ENCODE peak calls at places on chromosomes 11 and 22, in five cellular contexts. One of them, this sample, is unnamed.

GRCh38 chr22:30605449-30606110 is 1.4 kb upstream of the TCN2 start:
- DNase-seq in trophoblast cell: no peak
- DNase-seq in mesenchymal stem cell: peak; percentile 49
- DNase-seq in H9: peak; percentile 60
- DNase-seq in H1: peak; percentile 63
- DNase-seq in this sample: no peak

GRCh38 chr11:36449566-36450390 is 60.3 kb downstream of the TRAF6 start:
- DNase-seq in mesenchymal stem cell: peak; percentile 27
- DNase-seq in trophoblast cell: no peak
- DNase-seq in H9: peak; percentile 5
- DNase-seq in H1: no peak
- DNase-seq in this sample: no peak

GRCh38 chr11:122563761-122564160 is 91.8 kb upstream of the UBASH3B start:
- DNase-seq in H1: no peak
- DNase-seq in H9: no peak
- DNase-seq in mesenchymal stem cell: no peak
- DNase-seq in trophoblast cell: no peak
- DNase-seq in this sample: no peak

GRCh38 chr11:20973959-20974358 is 304.6 kb downstream of the NELL1 start:
- DNase-seq in H1: no peak
- DNase-seq in mesenchymal stem cell: no peak
- DNase-seq in H9: no peak
- DNase-seq in trophoblast cell: no peak
- DNase-seq in this sample: peak; percentile 4

GRCh38 chr22:29041408-29041807 is 20.2 kb downstream of the C22orf31 start:
- DNase-seq in H9: no peak
- DNase-seq in H1: no peak
- DNase-seq in trophoblast cell: no peak
- DNase-seq in mesenchymal stem cell: peak; percentile 72
- DNase-seq in this sample: no peak

GRCh38 chr11:3085052-3085451 is 27.8 kb upstream of the CARS1 start:
- DNase-seq in trophoblast cell: no peak
- DNase-seq in mesenchymal stem cell: no peak
- DNase-seq in H1: no peak
- DNase-seq in H9: no peak
- DNase-seq in this sample: no peak

GRCh38 chr11:94897330-94897768 is 76.0 kb downstream of the CWC15 start:
- DNase-seq in trophoblast cell: peak; percentile 20
- DNase-seq in H9: peak; percentile 56
- DNase-seq in H1: peak; percentile 73
- DNase-seq in mesenchymal stem cell: peak; percentile 66
- DNase-seq in this sample: peak; percentile 37

GRCh38 chr22:37768273-37768672 is 39.5 kb upstream of the GCAT start:
- DNase-seq in H9: no peak
- DNase-seq in mesenchymal stem cell: no peak
- DNase-seq in trophoblast cell: no peak
- DNase-seq in H1: peak; percentile 62
- DNase-seq in this sample: no peak

GRCh38 chr22:30681840-30682239 is 12.8 kb upstream of the OSBP2 start:
- DNase-seq in H1: no peak
- DNase-seq in trophoblast cell: no peak
- DNase-seq in mesenchymal stem cell: no peak
- DNase-seq in H9: no peak
- DNase-seq in this sample: no peak

GRCh38 chr22:31282748-31283468 is 9.4 kb downstream of the PIK3IP1 start:
- DNase-seq in H1: no peak
- DNase-seq in mesenchymal stem cell: no peak
- DNase-seq in H9: no peak
- DNase-seq in trophoblast cell: no peak
- DNase-seq in this sample: no peak

GRCh38 chr11:86068951-86069407 is at the start of gene PICALM:
- DNase-seq in mesenchymal stem cell: peak; percentile 99
- DNase-seq in trophoblast cell: peak; percentile 99
- DNase-seq in H1: peak; percentile 97
- DNase-seq in H9: peak; percentile 98
- DNase-seq in this sample: peak; percentile 97

GRCh38 chr11:86066033-86066432 is 2.9 kb downstream of the PICALM start:
- DNase-seq in trophoblast cell: no peak
- DNase-seq in mesenchymal stem cell: no peak
- DNase-seq in H1: no peak
- DNase-seq in H9: no peak
- DNase-seq in this sample: no peak

GRCh38 chr11:86067230-86068137 is 1.4 kb downstream of the PICALM start:
- DNase-seq in H1: no peak
- DNase-seq in H9: no peak
- DNase-seq in mesenchymal stem cell: peak; percentile 36
- DNase-seq in trophoblast cell: peak; percentile 27
- DNase-seq in this sample: no peak

GRCh38 chr11:86068138-86068861 is 584 bp downstream of the PICALM start:
- DNase-seq in H9: peak; percentile 37
- DNase-seq in trophoblast cell: peak; percentile 25
- DNase-seq in mesenchymal stem cell: peak; percentile 35
- DNase-seq in H1: peak; percentile 68
- DNase-seq in this sample: peak; percentile 23

GRCh38 chr11:86066606-86067229 is 2.2 kb downstream of the PICALM start:
- DNase-seq in H9: no peak
- DNase-seq in trophoblast cell: no peak
- DNase-seq in H1: no peak
- DNase-seq in mesenchymal stem cell: no peak
- DNase-seq in this sample: no peak
- H3K4me1 ChIP-seq in H9: no peaks in the 10 kb centered on the region
- H3K4me1 ChIP-seq in trophoblast cell: peaks cover 6% of the 10 kb centered on the region
- H3K4me1 ChIP-seq in H1: no peaks in the 10 kb centered on the region
- H3K4me1 ChIP-seq in mesenchymal stem cell: peaks cover 4% of the 10 kb centered on the region
- H3K4me1 ChIP-seq in this sample: peaks cover 6% of the 10 kb centered on the region

DNA sequence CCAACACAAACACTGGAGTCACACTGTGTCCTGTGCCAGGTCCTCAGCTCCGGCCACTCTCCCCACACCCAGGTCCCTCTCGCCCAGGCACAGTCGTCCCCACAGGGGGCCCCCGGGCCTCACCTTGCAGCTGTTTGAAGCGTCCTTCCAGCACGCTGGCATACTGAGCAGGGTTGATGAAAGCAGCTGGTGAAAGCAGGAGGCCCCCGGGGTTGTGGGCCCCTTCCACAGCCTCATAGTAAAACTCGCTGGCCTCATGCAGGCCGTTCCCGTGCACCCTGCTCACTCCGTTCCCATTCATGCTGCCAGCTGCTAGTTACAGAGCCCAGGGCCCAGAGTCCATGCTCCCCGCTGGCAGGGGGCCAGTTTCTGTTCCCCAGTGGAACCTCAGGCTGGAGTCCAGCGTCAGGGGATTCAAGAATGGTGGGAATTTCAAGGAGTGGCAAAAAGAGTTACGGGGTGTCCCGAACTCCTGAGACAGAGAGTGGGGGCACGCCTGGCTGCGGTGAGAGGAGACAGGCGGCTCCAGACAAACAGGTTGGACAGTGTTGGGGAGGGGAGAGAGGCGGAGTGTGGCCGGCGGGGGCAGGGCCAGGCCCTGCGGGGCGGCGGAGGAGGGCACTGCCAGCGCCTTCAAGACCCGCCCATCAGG is 10.6 kb downstream of the SPTBN2 start:
- DNase-seq in mesenchymal stem cell: no peak
- DNase-seq in H9: peak; percentile 56
- DNase-seq in H1: peak; percentile 62
- DNase-seq in trophoblast cell: no peak
- DNase-seq in this sample: no peak
- H2BK12ac ChIP-seq in mesenchymal stem cell: no peak overlapping the region
- H2BK12ac ChIP-seq in H9: no peak overlapping the region
- H2BK12ac ChIP-seq in H1: no peak overlapping the region
- H2BK12ac ChIP-seq in trophoblast cell: peak overlapping the region; percentile 75
- H2BK12ac ChIP-seq in this sample: no peak overlapping the region

GRCh38 chr11:64696045-64696444 is 27.0 kb downstream of the NRXN2 start:
- DNase-seq in mesenchymal stem cell: no peak
- DNase-seq in H1: no peak
- DNase-seq in H9: no peak
- DNase-seq in trophoblast cell: no peak
- DNase-seq in this sample: no peak

GRCh38 chr11:64695548-64695947 is 27.4 kb downstream of the NRXN2 start:
- DNase-seq in trophoblast cell: no peak
- DNase-seq in H9: no peak
- DNase-seq in H1: no peak
- DNase-seq in mesenchymal stem cell: no peak
- DNase-seq in this sample: no peak

GRCh38 chr11:64694821-64695365 is 28.1 kb downstream of the NRXN2 start:
- DNase-seq in trophoblast cell: no peak
- DNase-seq in H9: peak; percentile 56
- DNase-seq in mesenchymal stem cell: no peak
- DNase-seq in H1: peak; percentile 74
- DNase-seq in this sample: no peak

GRCh38 chr11:64692764-64693331 is 30.1 kb downstream of the NRXN2 start:
- DNase-seq in H1: no peak
- DNase-seq in H9: no peak
- DNase-seq in trophoblast cell: no peak
- DNase-seq in mesenchymal stem cell: no peak
- DNase-seq in this sample: no peak

DNA sequence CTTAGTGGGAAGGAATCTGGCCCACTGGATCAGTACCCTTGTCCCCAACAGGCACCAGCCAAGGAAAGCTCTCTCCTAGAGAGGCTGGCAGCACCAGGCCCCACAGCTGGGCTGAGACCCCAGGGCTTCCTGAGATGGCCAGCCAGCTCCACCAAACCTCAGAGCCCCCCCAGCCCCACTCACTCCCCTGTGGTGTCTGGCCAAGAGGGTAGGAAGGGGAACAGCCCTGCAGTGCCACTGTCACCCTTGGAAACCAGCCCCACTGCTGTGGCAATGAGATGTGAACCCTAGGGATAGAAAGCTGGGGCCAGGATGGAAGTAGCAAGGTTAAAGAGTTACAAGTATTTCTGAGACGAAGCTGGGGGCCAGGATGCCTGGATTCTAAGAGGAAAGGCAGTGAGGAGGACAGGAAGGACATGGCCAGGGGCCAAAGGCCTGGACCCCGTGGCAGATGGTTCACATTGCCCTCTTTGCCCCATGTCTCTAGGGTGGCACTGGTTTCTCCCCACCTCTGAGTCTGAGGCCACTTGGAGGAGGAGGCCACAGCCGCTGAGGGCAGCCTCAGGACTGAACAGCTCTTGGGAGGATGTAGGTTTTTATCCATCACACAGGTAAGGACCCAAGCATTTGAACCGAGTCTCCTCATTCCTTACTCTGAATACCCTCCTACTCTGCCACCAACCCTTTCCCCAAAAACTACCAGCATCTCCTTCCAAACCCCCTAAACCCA is 28.8 kb downstream of the NRXN2 start:
- DNase-seq in H9: no peak
- DNase-seq in trophoblast cell: no peak
- DNase-seq in H1: no peak
- DNase-seq in mesenchymal stem cell: no peak
- DNase-seq in this sample: no peak
- H3K4me1 ChIP-seq in H9: no peaks in the 10 kb centered on the region
- H3K4me1 ChIP-seq in trophoblast cell: no peaks in the 10 kb centered on the region
- H3K4me1 ChIP-seq in H1: no peaks in the 10 kb centered on the region
- H3K4me1 ChIP-seq in mesenchymal stem cell: peaks cover 6% of the 10 kb centered on the region
- H3K4me1 ChIP-seq in this sample: peaks cover 9% of the 10 kb centered on the region

GRCh38 chr11:133263332-133263731 is 269.0 kb downstream of the OPCML start:
- DNase-seq in mesenchymal stem cell: no peak
- DNase-seq in H9: no peak
- DNase-seq in H1: no peak
- DNase-seq in trophoblast cell: no peak
- DNase-seq in this sample: no peak
- H2BK12ac ChIP-seq in mesenchymal stem cell: no peak overlapping the region
- H2BK12ac ChIP-seq in H9: no peak overlapping the region
- H2BK12ac ChIP-seq in H1: no peak overlapping the region
- H2BK12ac ChIP-seq in trophoblast cell: no peak overlapping the region
- H2BK12ac ChIP-seq in this sample: no peak overlapping the region

DNA sequence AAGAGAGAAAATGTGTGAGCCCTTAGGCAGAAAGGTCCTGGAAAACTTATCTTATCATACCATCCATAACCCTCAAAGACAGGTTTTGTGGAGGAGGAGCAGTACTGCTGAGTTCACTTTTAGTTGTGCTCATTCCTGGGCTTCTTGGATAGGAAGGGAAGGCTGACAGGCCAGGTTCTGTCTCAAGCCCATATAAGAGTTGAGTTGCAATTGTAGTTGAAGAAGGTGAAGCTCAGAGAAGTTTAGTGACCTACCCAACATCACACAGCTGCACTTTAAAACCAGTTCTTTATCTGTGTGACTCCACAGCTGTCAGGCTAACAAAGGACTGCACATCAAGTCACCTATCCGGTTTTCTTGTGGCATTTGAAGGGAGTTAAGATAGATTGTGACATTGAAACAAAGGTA is 13.0 kb downstream of the TEAD1 start:
- DNase-seq in trophoblast cell: peak; percentile 81
- DNase-seq in H9: no peak
- DNase-seq in mesenchymal stem cell: no peak
- DNase-seq in H1: no peak
- DNase-seq in this sample: no peak
- H3K4me1 ChIP-seq in trophoblast cell: peaks cover 39% of the 10 kb centered on the region
- H3K4me1 ChIP-seq in H9: peaks cover 49% of the 10 kb centered on the region
- H3K4me1 ChIP-seq in mesenchymal stem cell: peaks cover 18% of the 10 kb centered on the region
- H3K4me1 ChIP-seq in H1: peaks cover 21% of the 10 kb centered on the region
- H3K4me1 ChIP-seq in this sample: peaks cover 41% of the 10 kb centered on the region

GRCh38 chr11:74505911-74506310 is 12.4 kb upstream of the LIPT2 start:
- DNase-seq in H1: no peak
- DNase-seq in trophoblast cell: no peak
- DNase-seq in H9: no peak
- DNase-seq in mesenchymal stem cell: no peak
- DNase-seq in this sample: no peak

GRCh38 chr11:74504100-74504691 is 10.7 kb upstream of the LIPT2 start:
- DNase-seq in H9: no peak
- DNase-seq in trophoblast cell: no peak
- DNase-seq in mesenchymal stem cell: no peak
- DNase-seq in H1: no peak
- DNase-seq in this sample: no peak

GRCh38 chr11:74506823-74507222 is 13.3 kb upstream of the LIPT2 start:
- DNase-seq in H9: no peak
- DNase-seq in trophoblast cell: no peak
- DNase-seq in H1: no peak
- DNase-seq in mesenchymal stem cell: peak; percentile 6
- DNase-seq in this sample: no peak

DNA sequence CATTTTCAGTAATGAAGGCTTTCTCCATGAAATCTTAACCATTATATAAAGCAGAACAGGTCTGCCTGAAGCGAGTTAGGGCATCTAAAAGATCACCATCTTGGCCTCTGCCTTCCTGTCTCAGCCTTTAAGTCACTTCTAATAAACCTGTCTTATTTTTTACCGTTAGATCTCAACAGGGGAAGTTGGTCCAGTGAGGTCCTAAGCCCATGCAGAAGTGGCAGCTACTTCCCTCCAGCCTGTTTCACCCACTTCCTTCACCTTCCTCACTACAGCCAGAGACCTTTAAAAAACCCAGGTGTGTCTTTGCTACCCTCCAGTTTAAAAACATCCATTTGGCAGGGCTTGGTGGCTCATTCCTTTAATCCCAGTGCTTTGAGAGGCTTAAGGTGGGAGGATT is 14.1 kb upstream of the LIPT2 start:
- DNase-seq in H1: no peak
- DNase-seq in H9: no peak
- DNase-seq in trophoblast cell: no peak
- DNase-seq in mesenchymal stem cell: no peak
- DNase-seq in this sample: no peak
- H2BK12ac ChIP-seq in H1: no peak overlapping the region
- H2BK12ac ChIP-seq in H9: no peak overlapping the region
- H2BK12ac ChIP-seq in trophoblast cell: no peak overlapping the region
- H2BK12ac ChIP-seq in mesenchymal stem cell: no peak overlapping the region
- H2BK12ac ChIP-seq in this sample: no peak overlapping the region